ENCODE peak calls at places on chromosomes 2 and 18, in ten cellular contexts. Q is ELR, U is KBM-7, P is right cardiac atrium, A is AG08395, O is Panc1, I is left cardiac atrium, W is cardiac muscle cell, C is A549, M is iris pigment epithelial cell. E is an unnamed sample.

GRCh38 chr2:64273524-64274398 is 129.5 kb upstream of the PELI1 start:
- DNase-seq in Q (peak), U (peak), P (no peak), A (peak), O (no peak), I (peak), W (no peak), C (peak), M (peak), E (peak)

GRCh38 chr2:26812731-26813130 is 26.9 kb downstream of the CENPA start:
- DNase-seq in Q (no peak), U (no peak), P (no peak), A (no peak), O (no peak), I (no peak), W (no peak), C (no peak), M (no peak), E (no peak)

GRCh38 chr18:23784811-23785245 is 95.6 kb downstream of the LAMA3 start:
- DNase-seq in Q (peak), U (no peak), P (no peak), A (peak), O (no peak), I (no peak), W (no peak), C (no peak), M (peak), E (no peak)

GRCh38 chr2:230090978-230091377 is 22.3 kb upstream of the SLC16A14 start:
- DNase-seq in Q (no peak), U (no peak), P (no peak), A (no peak), O (no peak), I (no peak), W (no peak), C (no peak), M (no peak), E (no peak)

GRCh38 chr2:150495993-150496627 is 8.6 kb upstream of the RND3 start:
- DNase-seq in Q (peak), U (no peak), P (no peak), A (peak), O (no peak), I (no peak), W (no peak), C (peak), M (peak), E (no peak)

GRCh38 chr2:111162718-111163331 is 42.1 kb downstream of the BCL2L11 start:
- DNase-seq in Q (no peak), U (peak), P (no peak), A (no peak), O (no peak), I (no peak), W (no peak), C (no peak), M (peak), E (no peak)

GRCh38 chr2:204234248-204234647 is 297.7 kb downstream of the ICOS start:
- DNase-seq in Q (no peak), U (no peak), P (no peak), A (no peak), O (no peak), I (no peak), W (no peak), C (no peak), M (no peak), E (no peak)

GRCh38 chr2:71930073-71930681 is 217.5 kb downstream of the CYP26B1 start:
- DNase-seq in Q (peak), U (no peak), P (peak), A (peak), O (no peak), I (no peak), W (no peak), C (peak), M (peak), E (no peak)

GRCh38 chr18:11669948-11670275 is 19.2 kb upstream of the GNAL start:
- DNase-seq in Q (no peak), U (no peak), P (no peak), A (no peak), O (no peak), I (no peak), W (no peak), C (no peak), M (no peak), E (no peak)

GRCh38 chr18:49708674-49709580 is 104.4 kb downstream of the ACAA2 start:
- DNase-seq in Q (no peak), U (peak), P (no peak), A (no peak), O (no peak), I (no peak), W (no peak), C (no peak), M (no peak), E (no peak)

GRCh38 chr18:59718108-59719057 is 21.2 kb upstream of the CCBE1 start:
- DNase-seq in Q (peak), U (no peak), P (no peak), A (peak), O (no peak), I (no peak), W (no peak), C (peak), M (peak), E (no peak)

GRCh38 chr18:54359233-54359632 is 1.5 kb downstream of the C18orf54 start:
- DNase-seq in Q (peak), U (no peak), P (no peak), A (no peak), O (no peak), I (no peak), W (no peak), C (no peak), M (peak), E (no peak)

E was measured in psoas muscle.